ENCODE peak calls at places on chromosomes 11 and 22, in ten cellular contexts. R, U, B, W, G, I, V, J, M and P are unnamed samples.

GRCh38 chr11:84763931-84764330 is 863.2 kb downstream of the DLG2 start:
- DNase-seq in R (no peak), U (no peak), B (no peak), W (no peak), G (no peak), I (no peak), V (no peak), J (no peak), M (no peak), P (no peak)

GRCh38 chr11:70715636-70716035 is 317.3 kb downstream of the CTTN start:
- DNase-seq in R (no peak), U (no peak), B (no peak), W (no peak), G (no peak), I (no peak), V (no peak), J (no peak), M (no peak), P (no peak)

GRCh38 chr11:34339149-34340064 is 18.4 kb downstream of the ABTB2 start:
- DNase-seq in R (no peak), U (no peak), B (no peak), W (no peak), G (no peak), I (no peak), V (no peak), J (no peak), M (no peak), P (no peak)

GRCh38 chr22:22349455-22349836 is 104.9 kb downstream of the VPREB1 start:
- DNase-seq in R (no peak), U (no peak), B (no peak), W (no peak), G (no peak), I (no peak), V (no peak), J (no peak), M (no peak), P (no peak)

GRCh38 chr22:36419177-36419911 is 31.6 kb upstream of the MYH9 start:
- DNase-seq in R (no peak), U (no peak), B (peak; percentile 61), W (peak; percentile 72), G (peak; percentile 26), I (no peak), V (no peak), J (peak; percentile 48), M (peak; percentile 63), P (peak; percentile 65)

GRCh38 chr11:74710291-74710938 is 20.8 kb downstream of the CHRDL2 start:
- DNase-seq in R (no peak), U (no peak), B (no peak), W (peak; percentile 46), G (no peak), I (no peak), V (no peak), J (no peak), M (no peak), P (no peak)

GRCh38 chr11:65781152-65781961 is 581 bp upstream of the AP5B1 start:
- DNase-seq in R (no peak), U (no peak), B (peak; percentile 37), W (no peak), G (peak; percentile 33), I (peak; percentile 63), V (no peak), J (no peak), M (peak; percentile 64), P (no peak)

GRCh38 chr22:17808688-17809403 is 34.6 kb upstream of the BID start:
- DNase-seq in R (no peak), U (no peak), B (no peak), W (no peak), G (peak; percentile 62), I (no peak), V (no peak), J (no peak), M (no peak), P (no peak)

GRCh38 chr11:69839516-69839915 is 20.3 kb upstream of the FGF3 start:
- DNase-seq in R (no peak), U (no peak), B (no peak), W (no peak), G (no peak), I (no peak), V (no peak), J (no peak), M (peak; percentile 25), P (no peak)

GRCh38 chr22:25365491-25366261 is 146.2 kb downstream of the CRYBB2 start:
- DNase-seq in R (no peak), U (no peak), B (no peak), W (no peak), G (no peak), I (no peak), V (no peak), J (no peak), M (no peak), P (no peak)

DNA sequence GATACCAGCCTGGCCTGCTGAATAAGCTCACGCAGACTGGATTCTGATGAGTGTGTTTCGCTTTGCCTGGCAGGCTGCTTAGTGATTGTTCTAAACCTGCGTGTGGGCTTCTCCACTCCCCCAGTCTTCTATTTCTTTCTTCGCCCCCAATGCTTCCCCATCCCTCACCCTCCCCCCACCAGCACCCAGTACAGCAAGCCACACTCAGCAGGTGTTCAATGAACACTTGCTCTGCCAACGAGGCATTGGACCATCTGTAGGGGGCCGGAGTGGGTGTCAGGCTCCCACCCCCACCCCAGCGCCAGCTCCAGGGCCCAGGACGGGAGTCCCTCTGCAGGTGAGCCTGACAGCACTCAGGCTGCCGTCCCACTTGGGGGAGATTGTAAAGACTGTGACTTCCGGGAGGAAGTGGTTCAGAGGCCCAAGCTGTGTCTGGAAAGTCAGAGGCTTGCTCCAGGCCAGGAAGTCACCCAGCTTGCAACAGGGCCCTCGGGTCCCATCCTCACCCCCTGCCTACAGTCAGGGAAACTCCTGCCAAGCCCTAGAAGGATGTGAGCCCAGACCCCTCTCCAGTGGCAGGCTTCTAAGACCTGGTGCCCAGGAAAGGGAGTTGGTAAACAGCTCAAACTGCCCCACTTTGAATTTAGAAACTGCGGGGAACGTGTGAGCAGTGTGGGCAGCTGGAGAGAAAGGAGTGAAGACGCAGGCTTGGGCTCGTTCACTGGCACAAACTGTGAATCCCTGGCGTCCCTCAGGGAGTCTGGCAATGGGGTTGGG is 66.3 kb upstream of the PRDM11 start:
- DNase-seq in R (peak; percentile 42), U (peak; percentile 94), B (no peak), W (no peak), G (no peak), I (no peak), V (no peak), J (no peak), M (peak; percentile 58), P (no peak)
- H3K4me3 ChIP-seq in R (peak overlapping the region; percentile 41), U (peak overlapping the region; percentile 40), B (no peak overlapping the region), W (no peak overlapping the region), G (no peak overlapping the region), I (no peak overlapping the region), V (no peak overlapping the region), J (no peak overlapping the region), M (no peak overlapping the region), P (no peak overlapping the region)

GRCh38 chr22:46054091-46054877 is 77.3 kb upstream of the WNT7B start:
- DNase-seq in R (no peak), U (peak; percentile 80), B (peak; percentile 76), W (peak; percentile 73), G (peak; percentile 58), I (no peak), V (no peak), J (peak; percentile 70), M (peak; percentile 75), P (peak; percentile 66)

GRCh38 chr22:46052331-46052771 is 75.4 kb upstream of the WNT7B start:
- DNase-seq in R (no peak), U (no peak), B (peak; percentile 20), W (peak; percentile 17), G (peak; percentile 15), I (no peak), V (no peak), J (no peak), M (peak; percentile 51), P (no peak)

GRCh38 chr22:46053563-46054090 is 76.7 kb upstream of the WNT7B start:
- DNase-seq in R (peak; percentile 45), U (peak; percentile 56), B (peak; percentile 85), W (peak; percentile 76), G (peak; percentile 80), I (no peak), V (no peak), J (peak; percentile 74), M (peak; percentile 90), P (peak; percentile 72)

GRCh38 chr22:46051646-46052045 is 74.7 kb upstream of the WNT7B start:
- DNase-seq in R (no peak), U (no peak), B (peak; percentile 4), W (peak; percentile 12), G (peak; percentile 8), I (no peak), V (no peak), J (no peak), M (no peak), P (no peak)

DNA sequence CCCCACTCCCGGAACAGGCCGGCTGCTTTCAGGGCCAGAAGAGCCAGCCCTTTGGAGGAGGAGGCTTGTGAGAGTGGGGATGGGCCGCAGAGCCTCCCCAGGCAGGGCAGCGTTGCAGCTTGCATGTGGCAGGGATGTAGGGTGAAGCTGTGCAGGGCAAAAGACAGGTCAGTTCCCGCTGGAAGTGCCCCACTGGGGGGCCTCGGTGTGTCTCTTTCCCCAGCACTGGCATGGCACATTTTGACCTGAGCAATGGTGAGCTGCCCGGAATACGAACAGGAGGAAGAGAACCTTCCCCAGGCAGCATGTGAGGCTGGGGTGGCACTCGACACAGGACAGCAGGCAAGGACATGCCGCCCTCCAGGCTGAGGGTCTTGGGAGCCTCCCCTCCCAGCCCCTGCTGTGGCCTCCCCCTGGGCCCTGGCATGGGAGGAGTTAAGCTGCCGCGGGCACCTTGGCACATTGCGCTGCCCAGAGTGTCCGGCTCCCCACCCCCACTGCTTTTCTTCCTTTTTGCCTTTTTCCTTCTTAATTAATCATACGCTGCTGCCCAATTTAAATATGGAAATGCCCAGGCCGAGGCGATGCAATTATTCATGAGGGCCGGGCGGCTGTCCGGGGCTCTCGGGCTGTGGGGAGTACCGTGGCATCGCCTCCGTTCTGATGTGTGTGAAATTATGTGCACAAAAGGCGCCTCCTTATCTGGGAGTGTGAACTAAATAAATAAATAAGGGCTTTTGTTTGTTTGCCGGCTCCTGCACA is 76.0 kb upstream of the WNT7B start:
- DNase-seq in R (no peak), U (peak; percentile 38), B (peak; percentile 67), W (peak; percentile 33), G (peak; percentile 52), I (no peak), V (no peak), J (peak; percentile 58), M (peak; percentile 67), P (peak; percentile 53)
- H3K4me1 ChIP-seq in R (peaks cover 47% of the 10 kb centered on the region), U (peaks cover 55% of the 10 kb centered on the region), B (peaks cover 65% of the 10 kb centered on the region), W (peaks cover 61% of the 10 kb centered on the region), G (peaks cover 79% of the 10 kb centered on the region), I (no peaks in the 10 kb centered on the region), V (peaks cover 35% of the 10 kb centered on the region), J (peaks cover 31% of the 10 kb centered on the region), M (peaks cover 29% of the 10 kb centered on the region), P (peaks cover 7% of the 10 kb centered on the region)

GRCh38 chr22:45211848-45212247 is 28.8 kb downstream of the KIAA0930 start:
- DNase-seq in R (no peak), U (no peak), B (no peak), W (no peak), G (no peak), I (no peak), V (no peak), J (no peak), M (peak; percentile 36), P (no peak)
- H3K4me3 ChIP-seq in R (no peak overlapping the region), U (no peak overlapping the region), B (no peak overlapping the region), W (no peak overlapping the region), G (peak overlapping the region; percentile 66), I (no peak overlapping the region), V (peak overlapping the region; percentile 78), J (no peak overlapping the region), M (no peak overlapping the region), P (peak overlapping the region; percentile 27)

DNA sequence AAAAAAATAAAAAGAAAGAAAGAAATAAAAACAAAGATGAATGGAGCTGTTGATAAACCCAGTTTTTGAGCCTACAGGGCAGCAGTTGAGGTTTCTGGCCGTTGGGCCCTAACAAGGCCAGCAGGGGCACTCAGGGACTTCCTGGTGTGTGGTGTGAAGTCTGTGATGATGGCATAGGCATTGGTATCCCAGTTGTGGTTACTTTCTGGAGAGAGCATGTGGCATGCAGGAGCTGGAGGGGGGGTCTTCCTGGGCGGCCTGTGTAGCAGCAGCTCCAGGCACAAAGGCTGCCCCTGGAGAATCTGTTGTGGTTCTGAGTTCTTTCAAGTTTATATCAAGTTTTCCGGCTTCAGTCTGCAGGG is 2.0 kb upstream of the TXNRD2 start:
- DNase-seq in R (no peak), U (peak; percentile 43), B (peak; percentile 27), W (no peak), G (no peak), I (no peak), V (no peak), J (no peak), M (peak; percentile 32), P (peak; percentile 77)
- H3K4me1 ChIP-seq in R (peaks cover 37% of the 10 kb centered on the region), U (peaks cover 32% of the 10 kb centered on the region), B (peaks cover 64% of the 10 kb centered on the region), W (peaks cover 51% of the 10 kb centered on the region), G (peaks cover 57% of the 10 kb centered on the region), I (peaks cover 11% of the 10 kb centered on the region), V (peaks cover 31% of the 10 kb centered on the region), J (peaks cover 9% of the 10 kb centered on the region), M (peaks cover 22% of the 10 kb centered on the region), P (peaks cover 12% of the 10 kb centered on the region)